ENCODE peak calls at places on chromosomes 2 and 18, in nine cellular contexts. T, S, D, O, G, I, Y, X and F are unnamed samples.
A peak's percentile ranks its signal among the peaks of the same experiment; 100 is the strongest.

GRCh38 chr2:235727186-235727585 is 233.3 kb downstream of the AGAP1 start:
- DNase-seq in X (no peak), G (no peak), D (no peak), S (no peak), O (peak; percentile 17), T (no peak), I (no peak), Y (peak; percentile 16), F (no peak)

GRCh38 chr2:229297284-229297683 is 26.2 kb upstream of the PID1 start:
- DNase-seq in T (peak; percentile 48), I (no peak), Y (peak; percentile 42), D (no peak), O (peak; percentile 43), G (peak; percentile 80), S (no peak), X (no peak), F (no peak)

GRCh38 chr2:23293063-23293462 is 91.9 kb upstream of the KLHL29 start:
- DNase-seq in G (no peak), O (peak; percentile 58), S (no peak), T (peak; percentile 39), D (no peak), X (peak; percentile 20), Y (peak; percentile 20), I (no peak), F (no peak)

GRCh38 chr18:31592520-31593157 is 962 bp downstream of the TTR start:
- DNase-seq in T (no peak), I (no peak), S (no peak), D (peak; percentile 25), Y (no peak), G (no peak), O (no peak), X (no peak), F (no peak)

GRCh38 chr2:54770676-54771075 is 47.2 kb downstream of the EML6 start:
- DNase-seq in X (no peak), O (no peak), D (no peak), Y (no peak), I (no peak), T (no peak), G (no peak), S (no peak), F (no peak)

GRCh38 chr2:99340669-99341236 is 3.6 kb downstream of the EIF5B start:
- DNase-seq in G (no peak), D (no peak), T (peak; percentile 17), Y (no peak), O (no peak), X (no peak), S (no peak), I (no peak), F (no peak)

GRCh38 chr2:110852541-110853263 is 120.3 kb downstream of the ACOXL start:
- DNase-seq in G (no peak), O (no peak), S (peak; percentile 43), X (no peak), Y (no peak), T (peak; percentile 9), I (no peak), D (no peak), F (no peak)

GRCh38 chr2:111897924-111898702 is at the start of gene MERTK:
- DNase-seq in T (peak; percentile 77), X (peak; percentile 75), O (peak; percentile 20), I (peak; percentile 92), Y (peak; percentile 30), S (peak; percentile 35), D (peak; percentile 97), G (peak; percentile 84), F (no peak)

GRCh38 chr2:203880557-203881125 is 13.1 kb downstream of the CTLA4 start:
- DNase-seq in G (no peak), D (peak; percentile 55), T (no peak), Y (no peak), S (no peak), O (no peak), I (no peak), X (no peak), F (no peak)

GRCh38 chr2:62055724-62056336 is 140.1 kb upstream of the B3GNT2 start:
- DNase-seq in S (no peak), Y (no peak), D (no peak), X (no peak), I (no peak), O (no peak), T (no peak), G (no peak), F (no peak)

GRCh38 chr2:11698009-11698922 is 28.3 kb upstream of the NTSR2 start:
- DNase-seq in O (peak; percentile 71), T (peak; percentile 88), Y (peak; percentile 76), I (peak; percentile 54), G (no peak), D (no peak), S (no peak), X (peak; percentile 24), F (no peak)

GRCh38 chr18:74623047-74623816 is 25.6 kb downstream of the ZNF407 start:
- DNase-seq in X (peak; percentile 34), O (peak; percentile 25), T (peak; percentile 56), D (peak; percentile 63), Y (peak; percentile 28), S (peak; percentile 27), I (no peak), G (no peak), F (no peak)

GRCh38 chr2:47594656-47595055 is 188.3 kb upstream of the MSH6 start:
- DNase-seq in O (no peak), D (no peak), T (no peak), S (no peak), G (no peak), Y (no peak), I (no peak), X (no peak), F (no peak)

GRCh38 chr18:35456181-35456850 is 41.4 kb downstream of the INO80C start:
- DNase-seq in I (no peak), T (no peak), X (peak; percentile 74), S (no peak), G (no peak), D (no peak), Y (peak; percentile 37), O (no peak), F (no peak)

GRCh38 chr2:197254776-197255521 is 55.6 kb downstream of the ANKRD44 start:
- DNase-seq in I (no peak), O (no peak), D (no peak), G (no peak), X (no peak), Y (no peak), T (peak; percentile 60), S (no peak), F (no peak)

GRCh38 chr2:197255550-197255949 is 55.0 kb downstream of the ANKRD44 start:
- DNase-seq in O (peak; percentile 67), Y (peak; percentile 47), X (peak; percentile 60), I (peak; percentile 87), S (peak; percentile 59), D (peak; percentile 78), T (peak; percentile 78), G (peak; percentile 86), F (no peak)

GRCh38 chr2:197258580-197258979 is 52.0 kb downstream of the ANKRD44 start:
- DNase-seq in S (peak; percentile 44), T (peak; percentile 38), X (no peak), Y (peak; percentile 28), O (peak; percentile 79), G (peak; percentile 33), I (no peak), D (no peak), F (no peak)

GRCh38 chr2:197256771-197257170 is 53.8 kb downstream of the ANKRD44 start:
- DNase-seq in O (no peak), G (no peak), D (no peak), T (no peak), I (no peak), Y (no peak), S (no peak), X (no peak), F (no peak)

DNA sequence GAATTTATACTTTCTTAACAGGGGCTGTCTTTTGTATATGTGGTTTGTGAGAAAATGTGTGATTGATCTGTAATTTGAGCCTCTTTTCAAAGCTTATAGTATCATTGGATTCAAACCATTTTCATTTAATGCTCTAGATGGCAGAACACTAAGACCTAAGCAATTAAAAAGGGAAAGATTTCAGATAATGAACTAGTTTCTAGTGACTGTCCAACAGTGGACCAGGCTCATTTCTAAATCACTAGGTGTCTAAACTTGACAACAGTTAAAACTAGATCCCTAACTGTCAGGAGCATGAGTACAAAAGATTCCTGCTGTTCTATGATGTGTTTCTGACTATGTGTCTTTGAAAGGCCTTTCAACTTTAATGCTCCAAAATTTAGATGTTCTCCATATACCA is 54.6 kb downstream of the ANKRD44 start:
- DNase-seq in S (no peak), D (no peak), T (no peak), Y (no peak), G (no peak), I (no peak), O (no peak), X (no peak), F (no peak)
- H3K4me3 ChIP-seq in S (peak overlapping the region; percentile 80), D (no peak overlapping the region), T (peak overlapping the region; percentile 44), Y (no peak overlapping the region), G (peak overlapping the region; percentile 39), I (no peak overlapping the region), O (no peak overlapping the region), X (no peak overlapping the region), F (no peak overlapping the region)

GRCh38 chr2:174593574-174594203 is 3.9 kb downstream of the WIPF1 start:
- DNase-seq in G (peak; percentile 97), O (peak; percentile 83), S (peak; percentile 89), I (no peak), D (no peak), X (peak; percentile 67), Y (peak; percentile 89), T (peak; percentile 84), F (no peak)
- H3K4me3 ChIP-seq in G (peak overlapping the region; percentile 57), O (peak overlapping the region; percentile 22), S (peak overlapping the region; percentile 98), I (no peak overlapping the region), D (no peak overlapping the region), X (no peak overlapping the region), Y (peak overlapping the region; percentile 34), T (peak overlapping the region; percentile 55), F (peak overlapping the region; percentile 8)

DNA sequence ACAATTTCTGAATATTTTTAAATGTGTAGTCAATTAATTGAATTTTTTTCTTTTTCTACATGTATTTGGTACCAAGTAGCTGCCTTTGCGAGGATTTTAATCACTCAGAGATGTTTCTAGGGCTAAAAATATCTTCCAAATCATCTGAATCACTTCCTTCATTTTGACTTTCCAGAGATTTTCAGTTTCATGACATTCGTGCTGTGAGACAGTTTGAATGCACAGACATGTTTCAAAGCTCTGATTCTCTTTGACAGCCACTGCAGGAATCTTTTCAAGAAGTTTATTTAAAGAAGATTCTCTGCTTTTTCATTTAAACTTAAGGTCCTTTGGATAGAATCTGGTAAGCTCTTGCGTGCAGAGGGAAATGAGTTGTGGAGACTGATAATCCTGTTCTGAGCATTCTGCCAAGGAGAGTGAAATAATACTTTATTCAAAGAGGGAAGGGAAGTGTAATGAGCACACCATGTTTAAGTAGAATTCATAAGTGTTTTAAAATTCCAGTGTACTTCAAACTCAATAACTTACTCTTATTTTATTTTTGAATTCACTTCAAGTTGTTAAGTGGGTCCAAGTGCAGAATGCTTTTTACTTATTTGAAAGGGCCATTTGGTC is 9.7 kb downstream of the CYBRD1 start:
- DNase-seq in D (no peak), I (no peak), S (no peak), Y (peak; percentile 58), G (no peak), T (peak; percentile 67), X (no peak), O (no peak), F (no peak)
- H3K4me3 ChIP-seq in D (no peak overlapping the region), I (no peak overlapping the region), S (no peak overlapping the region), Y (peak overlapping the region; percentile 5), G (no peak overlapping the region), T (peak overlapping the region; percentile 64), X (no peak overlapping the region), O (peak overlapping the region; percentile 6), F (no peak overlapping the region)

DNA sequence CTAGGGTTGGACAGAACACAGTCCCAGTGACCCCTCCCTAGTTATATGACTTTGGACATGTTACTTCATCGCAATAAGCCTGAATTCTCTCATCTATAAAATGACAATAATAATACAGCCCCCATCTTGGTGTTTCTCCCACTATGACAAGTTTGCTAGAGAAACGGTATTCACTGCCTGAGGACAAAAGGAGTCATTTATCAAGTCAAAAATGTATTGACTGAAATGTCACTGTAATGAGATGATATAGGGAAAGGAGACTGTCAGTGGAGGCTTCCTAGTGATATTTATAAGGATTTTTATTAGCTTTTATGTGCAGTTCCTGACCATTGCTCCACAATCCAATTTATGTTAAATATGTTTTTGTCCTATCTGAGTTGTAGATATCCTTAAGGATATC is 464.3 kb downstream of the SUCLG1 start:
- DNase-seq in I (no peak), T (no peak), Y (no peak), S (no peak), O (no peak), X (no peak), D (no peak), G (no peak), F (no peak)
- H3K4me3 ChIP-seq in I (no peak overlapping the region), T (no peak overlapping the region), Y (no peak overlapping the region), S (no peak overlapping the region), O (no peak overlapping the region), X (no peak overlapping the region), D (no peak overlapping the region), G (no peak overlapping the region), F (no peak overlapping the region)